ENCODE peak calls at places on chromosomes 11 and 22, in six cellular contexts. U is RWPE1, F is LHCN-M2, P is hepatocyte, S is NB4, W is foreskin melanocyte. X is an unnamed sample.

GRCh38 chr11:110295487-110296225 is 758 bp downstream of the RDX start:
- DNase-seq in U (peak; percentile 48), F (peak; percentile 42), S (peak; percentile 83), P (peak; percentile 74), W (peak; percentile 48), X (no peak)

GRCh38 chr22:17734197-17734596 is 40.1 kb downstream of the BID start:
- DNase-seq in W (no peak), F (peak; percentile 78), S (peak; percentile 46), U (no peak), P (no peak), X (no peak)

GRCh38 chr22:40919446-40919845 is 31.7 kb upstream of the RBX1 start:
- DNase-seq in U (no peak), S (no peak), F (no peak), P (no peak), W (no peak), X (no peak)

GRCh38 chr11:2464451-2465165 is 19.8 kb downstream of the KCNQ1 start:
- DNase-seq in U (no peak), P (no peak), S (no peak), W (no peak), F (no peak), X (no peak)

GRCh38 chr22:32106930-32107329 is 52.2 kb downstream of the C22orf42 start:
- DNase-seq in P (peak; percentile 38), S (peak; percentile 45), W (no peak), U (peak; percentile 19), F (peak; percentile 5), X (no peak)

GRCh38 chr11:129333873-129334272 is 41.8 kb upstream of the BARX2 start:
- DNase-seq in F (no peak), U (no peak), W (no peak), S (peak; percentile 26), P (no peak), X (no peak)

GRCh38 chr11:66336234-66337102 is at the start of gene RIN1:
- DNase-seq in P (peak; percentile 85), W (peak; percentile 80), S (peak; percentile 99), F (peak; percentile 100), U (peak; percentile 97), X (no peak)

GRCh38 chr11:131764126-131764525 is 393.7 kb downstream of the NTM start:
- DNase-seq in P (no peak), S (no peak), U (no peak), W (no peak), F (no peak), X (no peak)

GRCh38 chr22:46286006-46286405 is 10.7 kb upstream of the GTSE1 start:
- DNase-seq in P (no peak), F (peak; percentile 52), S (no peak), W (no peak), U (no peak), X (no peak)

X was measured in NCI-H1930.